ENCODE peak calls at places on chromosomes 4 and X, in nine cellular contexts. E, D, T, V, J, L, G, H and M are unnamed samples.

GRCh38 chr4:148116264-148116663 is 325.9 kb downstream of the NR3C2 start:
- DNase-seq in E (no peak), D (no peak), T (no peak), V (no peak), J (no peak), L (peak), G (no peak), H (peak), M (peak)

GRCh38 chr4:41526628-41527027 is 11.3 kb upstream of the LIMCH1 start:
- DNase-seq in E (no peak), D (no peak), T (no peak), V (no peak), J (no peak), L (no peak), G (no peak), H (no peak), M (no peak)

GRCh38 chrX:317424-318067 is 1.1 kb downstream of the GTPBP6 start:
- DNase-seq in E (no peak), D (no peak), T (no peak), V (no peak), J (no peak), L (no peak), G (peak), H (no peak), M (peak)

GRCh38 chr4:140047017-140047640 is 106.9 kb downstream of the MAML3 start:
- DNase-seq in E (no peak), D (no peak), T (no peak), V (no peak), J (peak), L (peak), G (no peak), H (no peak), M (no peak)

GRCh38 chrX:49230500-49231232 is 2.5 kb downstream of the CACNA1F start:
- DNase-seq in E (peak), D (peak), T (peak), V (no peak), J (peak), L (no peak), G (peak), H (no peak), M (no peak)

GRCh38 chr4:112765317-112765989 is 128.5 kb downstream of the LARP7 start:
- DNase-seq in E (no peak), D (no peak), T (no peak), V (peak), J (no peak), L (peak), G (no peak), H (peak), M (peak)

GRCh38 chr4:168374772-168375523 is 56.4 kb upstream of the DDX60 start:
- DNase-seq in E (no peak), D (no peak), T (no peak), V (no peak), J (no peak), L (no peak), G (no peak), H (no peak), M (no peak)

GRCh38 chr4:18512718-18513117 is 491.2 kb upstream of the LCORL start:
- DNase-seq in E (no peak), D (no peak), T (no peak), V (no peak), J (no peak), L (no peak), G (no peak), H (no peak), M (no peak)

GRCh38 chrX:23766650-23767551 is 16.1 kb upstream of the SAT1 start:
- DNase-seq in E (no peak), D (no peak), T (no peak), V (no peak), J (no peak), L (no peak), G (no peak), H (no peak), M (no peak)

GRCh38 chr4:76892601-76893000 is 5.3 kb downstream of the SOWAHB start:
- DNase-seq in E (no peak), D (no peak), T (no peak), V (no peak), J (no peak), L (no peak), G (no peak), H (peak), M (no peak)

GRCh38 chr4:147755567-147756295 is 23.8 kb downstream of the ARHGAP10 start:
- DNase-seq in E (no peak), D (no peak), T (no peak), V (no peak), J (no peak), L (no peak), G (no peak), H (no peak), M (no peak)

GRCh38 chr4:120018786-120019185 is 47.9 kb downstream of the MAD2L1 start:
- DNase-seq in E (no peak), D (no peak), T (no peak), V (no peak), J (no peak), L (no peak), G (no peak), H (no peak), M (no peak)

GRCh38 chr4:100299019-100299418 is 108.8 kb upstream of the DDIT4L start:
- DNase-seq in E (no peak), D (no peak), T (no peak), V (no peak), J (no peak), L (peak), G (no peak), H (peak), M (no peak)

GRCh38 chr4:143399113-143399949 is 62.7 kb downstream of the GAB1 start:
- DNase-seq in E (no peak), D (peak), T (no peak), V (peak), J (no peak), L (peak), G (no peak), H (peak), M (peak)

GRCh38 chr4:41749650-41750049 is 1.1 kb upstream of the PHOX2B start:
- DNase-seq in E (no peak), D (no peak), T (no peak), V (no peak), J (no peak), L (no peak), G (no peak), H (no peak), M (no peak)

GRCh38 chr4:181685911-181686310 is 557.3 kb upstream of the TENM3 start:
- DNase-seq in E (no peak), D (no peak), T (no peak), V (no peak), J (no peak), L (peak), G (no peak), H (peak), M (no peak)

GRCh38 chr4:123415977-123416376 is 19.4 kb downstream of the SPRY1 start:
- DNase-seq in E (no peak), D (no peak), T (no peak), V (peak), J (no peak), L (peak), G (no peak), H (peak), M (peak)

GRCh38 chrX:12360991-12361598 is 222.8 kb downstream of the FRMPD4 start:
- DNase-seq in E (no peak), D (no peak), T (no peak), V (no peak), J (no peak), L (peak), G (no peak), H (peak), M (no peak)

GRCh38 chrX:100643943-100644587 is at the start of gene SRPX2:
- DNase-seq in E (no peak), D (no peak), T (no peak), V (no peak), J (peak), L (peak), G (no peak), H (peak), M (peak)

GRCh38 chr4:71864380-71864779 is 80.5 kb upstream of the GC start:
- DNase-seq in E (no peak), D (no peak), T (no peak), V (no peak), J (no peak), L (no peak), G (no peak), H (no peak), M (no peak)

GRCh38 chrX:2928127-2928582 is 984 bp downstream of the ARSD start:
- DNase-seq in E (peak), D (no peak), T (no peak), V (no peak), J (peak), L (no peak), G (no peak), H (no peak), M (peak)

GRCh38 chr4:88897180-88897579 is 159.8 kb downstream of the FAM13A start:
- DNase-seq in E (no peak), D (no peak), T (no peak), V (no peak), J (no peak), L (peak), G (no peak), H (no peak), M (no peak)

GRCh38 chr4:54632537-54632936 is 25.2 kb upstream of the KIT start:
- DNase-seq in E (no peak), D (no peak), T (no peak), V (no peak), J (no peak), L (no peak), G (no peak), H (no peak), M (no peak)

GRCh38 chr4:78267790-78268189 is 210.7 kb downstream of the FRAS1 start:
- DNase-seq in E (no peak), D (no peak), T (no peak), V (no peak), J (no peak), L (no peak), G (no peak), H (no peak), M (no peak)

GRCh38 chr4:187302456-187302855 is 578.8 kb upstream of the FAT1 start:
- DNase-seq in E (no peak), D (no peak), T (no peak), V (no peak), J (no peak), L (peak), G (no peak), H (no peak), M (no peak)

GRCh38 chr4:56220261-56220660 is 167.0 kb downstream of the AASDH start:
- DNase-seq in E (no peak), D (no peak), T (no peak), V (no peak), J (no peak), L (no peak), G (no peak), H (no peak), M (no peak)

GRCh38 chr4:93710847-93711430 is 117.6 kb upstream of the ATOH1 start:
- DNase-seq in E (no peak), D (no peak), T (no peak), V (no peak), J (peak), L (no peak), G (no peak), H (peak), M (no peak)

GRCh38 chr4:83217721-83218522 is 66.7 kb downstream of the COQ2 start:
- DNase-seq in E (peak), D (peak), T (no peak), V (peak), J (peak), L (no peak), G (peak), H (no peak), M (peak)

GRCh38 chrX:18961686-18962085 is 22.2 kb downstream of the PHKA2 start:
- DNase-seq in E (no peak), D (no peak), T (no peak), V (peak), J (no peak), L (no peak), G (no peak), H (no peak), M (peak)

GRCh38 chrX:136467321-136467720 is 20.4 kb upstream of the BRS3 start:
- DNase-seq in E (no peak), D (no peak), T (no peak), V (no peak), J (no peak), L (no peak), G (no peak), H (no peak), M (no peak)

GRCh38 chrX:110194977-110195376 is 122.9 kb downstream of the AMMECR1 start:
- DNase-seq in E (no peak), D (no peak), T (no peak), V (no peak), J (no peak), L (no peak), G (no peak), H (no peak), M (no peak)

GRCh38 chr4:158172196-158172557 is 648 bp downstream of the GASK1B start:
- DNase-seq in E (no peak), D (no peak), T (no peak), V (no peak), J (no peak), L (no peak), G (no peak), H (peak), M (no peak)